ENCODE peak calls at places on chromosomes 1 and 21, in ten cellular contexts. N is colonic mucosa, U is GM12891, V is suprapubic skin, F is OCI-LY7, Z is adrenal gland, O is esophagus squamous epithelium, L is T-cell, W is SHP77, B is left ventricle myocardium inferior. K is an unnamed sample.

GRCh38 chr1:78641558-78641957 is 8.1 kb upstream of the IFI44 start:
- DNase-seq in U (no peak), N (no peak), F (no peak), Z (no peak), O (no peak), W (no peak), V (no peak), B (no peak), L (no peak), K (no peak)

GRCh38 chr1:53411541-53412152 is 47.6 kb upstream of the DMRTB1 start:
- DNase-seq in U (no peak), Z (no peak), V (no peak), L (no peak), F (no peak), N (no peak), O (no peak), W (no peak), B (no peak), K (no peak)

GRCh38 chr1:199067483-199067882 is 428.6 kb downstream of the PTPRC start:
- DNase-seq in B (no peak), U (no peak), N (no peak), L (no peak), W (no peak), F (no peak), Z (no peak), O (no peak), V (no peak), K (no peak)

GRCh38 chr1:87594736-87595383 is 266.2 kb downstream of the LMO4 start:
- DNase-seq in Z (no peak), W (no peak), N (peak), F (no peak), L (no peak), V (no peak), B (no peak), O (no peak), U (no peak), K (no peak)

GRCh38 chr1:193355179-193355578 is 168.8 kb upstream of the B3GALT2 start:
- DNase-seq in B (no peak), W (peak), F (no peak), L (no peak), U (no peak), V (no peak), Z (no peak), O (no peak), N (peak), K (no peak)

GRCh38 chr1:88204111-88204510 is 480.0 kb upstream of the PKN2 start:
- DNase-seq in O (no peak), N (no peak), U (no peak), W (no peak), B (no peak), V (no peak), Z (no peak), F (no peak), L (no peak), K (no peak)

GRCh38 chr21:40845621-40846020 is 1.3 kb downstream of the DSCAM start:
- DNase-seq in B (no peak), F (no peak), W (no peak), O (no peak), N (no peak), U (no peak), Z (no peak), V (no peak), L (no peak), K (no peak)

GRCh38 chr1:55275976-55276375 is 60.8 kb upstream of the USP24 start:
- DNase-seq in B (no peak), F (no peak), U (no peak), Z (no peak), N (no peak), O (no peak), W (no peak), V (no peak), L (no peak), K (no peak)

GRCh38 chr1:89826594-89826993 is 5.8 kb downstream of the LRRC8D start:
- DNase-seq in U (no peak), F (no peak), L (no peak), O (no peak), W (no peak), N (no peak), V (no peak), B (no peak), Z (no peak), K (no peak)

GRCh38 chr1:51300270-51300669 is 30.1 kb downstream of the TTC39A start:
- DNase-seq in U (no peak), V (no peak), Z (no peak), B (no peak), F (no peak), N (no peak), L (no peak), O (no peak), W (no peak), K (no peak)

GRCh38 chr1:162020145-162020544 is 3.5 kb downstream of the OLFML2B start:
- DNase-seq in W (no peak), Z (no peak), U (no peak), V (no peak), F (no peak), B (no peak), O (no peak), L (no peak), N (no peak), K (no peak)

GRCh38 chr1:245322673-245323072 is 167.9 kb downstream of the KIF26B start:
- DNase-seq in V (no peak), N (no peak), Z (no peak), L (no peak), O (no peak), U (no peak), F (no peak), B (no peak), W (no peak), K (no peak)

GRCh38 chr1:15116966-15117365 is 36.6 kb upstream of the TMEM51 start:
- DNase-seq in L (no peak), F (no peak), N (no peak), U (no peak), V (no peak), B (no peak), O (no peak), Z (peak), W (no peak), K (no peak)

GRCh38 chr1:12082988-12083387 is 19.9 kb downstream of the TNFRSF8 start:
- DNase-seq in L (no peak), Z (no peak), O (no peak), B (no peak), V (no peak), W (no peak), N (no peak), F (no peak), U (no peak), K (no peak)

GRCh38 chr1:2350486-2350885 is 40.9 kb downstream of the MORN1 start:
- DNase-seq in O (no peak), V (peak), N (no peak), Z (no peak), F (no peak), B (no peak), L (no peak), U (no peak), W (no peak), K (no peak)

GRCh38 chr1:246961939-246962373 is 30.2 kb upstream of the AHCTF1 start:
- DNase-seq in N (no peak), L (no peak), Z (peak), F (no peak), B (peak), O (no peak), W (no peak), V (no peak), U (no peak), K (no peak)

GRCh38 chr1:89587728-89588127 is 45.2 kb upstream of the LRRC8C start:
- DNase-seq in U (no peak), Z (no peak), L (no peak), V (no peak), O (no peak), W (no peak), F (no peak), B (no peak), N (no peak), K (no peak)

GRCh38 chr1:175481126-175482071 is 262.0 kb downstream of the TNR start:
- DNase-seq in F (peak), V (no peak), B (no peak), Z (no peak), W (no peak), L (no peak), U (no peak), O (no peak), N (no peak), K (no peak)

GRCh38 chr21:45246535-45247320 is 41.0 kb downstream of the POFUT2 start:
- DNase-seq in Z (no peak), O (no peak), B (no peak), F (no peak), V (no peak), U (no peak), W (no peak), N (no peak), L (no peak), K (no peak)

GRCh38 chr1:228547464-228547792 is 60.2 kb downstream of the RNF187 start:
- DNase-seq in V (peak), O (no peak), Z (no peak), W (no peak), B (no peak), F (no peak), N (no peak), L (no peak), U (no peak), K (no peak)

GRCh38 chr21:36478207-36478701 is 1.7 kb downstream of the CLDN14 start:
- DNase-seq in O (no peak), U (no peak), V (no peak), W (no peak), L (no peak), Z (no peak), N (no peak), F (no peak), B (no peak), K (no peak)

GRCh38 chr21:25895565-25896205 is 160.9 kb downstream of the GABPA start:
- DNase-seq in V (no peak), W (peak), O (no peak), F (peak), L (no peak), B (no peak), Z (no peak), N (no peak), U (no peak), K (no peak)

GRCh38 chr1:53949023-53949611 is 3.0 kb downstream of the LRRC42 start:
- DNase-seq in U (no peak), V (no peak), F (peak), B (no peak), N (peak), W (peak), L (no peak), O (no peak), Z (no peak), K (no peak)

GRCh38 chr1:46479744-46480350 is 9.8 kb upstream of the DMBX1 start:
- DNase-seq in W (no peak), V (no peak), O (no peak), N (no peak), F (no peak), Z (no peak), L (no peak), U (no peak), B (no peak), K (no peak)

GRCh38 chr1:53683986-53684740 is 54.8 kb downstream of the GLIS1 start:
- DNase-seq in L (no peak), B (no peak), O (no peak), V (no peak), N (no peak), F (no peak), W (no peak), Z (no peak), U (no peak), K (no peak)

GRCh38 chr1:9699361-9699760 is 47.8 kb downstream of the PIK3CD start:
- DNase-seq in B (no peak), U (no peak), V (no peak), L (no peak), F (no peak), O (no peak), W (no peak), Z (no peak), N (no peak), K (no peak)

GRCh38 chr1:165645654-165646366 is 14.8 kb downstream of the MGST3 start:
- DNase-seq in F (no peak), W (no peak), U (no peak), V (no peak), N (peak), L (no peak), O (no peak), B (peak), Z (no peak), K (no peak)

GRCh38 chr1:115771094-115771846 is 2.8 kb upstream of the CASQ2 start:
- DNase-seq in O (no peak), Z (no peak), V (no peak), B (no peak), U (no peak), L (no peak), N (no peak), F (no peak), W (no peak), K (no peak)

GRCh38 chr1:17167041-17167782 is 37.7 kb upstream of the PADI1 start:
- DNase-seq in U (no peak), V (no peak), B (no peak), W (no peak), F (no peak), O (no peak), Z (no peak), N (no peak), L (no peak), K (no peak)

GRCh38 chr1:93798301-93798700 is 80.7 kb downstream of the DNTTIP2 start:
- DNase-seq in N (no peak), F (no peak), U (no peak), L (no peak), B (no peak), V (no peak), O (no peak), Z (no peak), W (no peak), K (no peak)

GRCh38 chr1:195530961-195531360 is 1077.3 kb downstream of the KCNT2 start:
- DNase-seq in O (no peak), N (no peak), L (no peak), F (no peak), B (no peak), U (no peak), V (no peak), Z (no peak), W (no peak), K (no peak)

GRCh38 chr1:942864-943533 is 16.1 kb downstream of the NOC2L start:
- DNase-seq in W (no peak), F (no peak), N (peak), V (no peak), O (no peak), L (no peak), U (no peak), Z (no peak), B (peak), K (no peak)

GRCh38 chr1:55015123-55015522 is 16.4 kb downstream of the BSND start:
- DNase-seq in F (no peak), W (no peak), V (no peak), L (no peak), Z (no peak), O (no peak), N (no peak), B (no peak), U (no peak), K (no peak)

GRCh38 chr1:20893931-20894330 is 106.8 kb upstream of the HP1BP3 start:
- DNase-seq in L (no peak), V (no peak), F (no peak), B (no peak), U (no peak), Z (no peak), O (no peak), N (no peak), W (no peak), K (no peak)

GRCh38 chr1:233151850-233152249 is 143.7 kb downstream of the PCNX2 start:
- DNase-seq in F (no peak), Z (no peak), V (no peak), B (peak), N (no peak), W (no peak), O (no peak), U (no peak), L (no peak), K (no peak)

GRCh38 chr1:44808063-44808937 is at the start of gene BTBD19:
- DNase-seq in Z (peak), N (peak), B (peak), O (no peak), V (peak), U (no peak), L (no peak), W (peak), F (no peak), K (no peak)

GRCh38 chr1:208807446-208808117 is 563.4 kb upstream of the PLXNA2 start:
- DNase-seq in O (no peak), W (no peak), L (no peak), U (no peak), B (no peak), N (no peak), F (no peak), V (no peak), Z (no peak), K (no peak)

K was measured in GM18507.